ENCODE peak calls at places on chromosomes 1 and 21, in four cellular contexts. One of them, this sample, is unnamed.
A peak's percentile ranks its signal among the peaks of the same experiment; 100 is the strongest.

GRCh38 chr1:46364612-46365011 is 24.0 kb downstream of the NSUN4 start:
- DNase-seq in IMR-90: peak; percentile 45
- DNase-seq in H1: no peak
- DNase-seq in neuronal stem cell: no peak
- DNase-seq in this sample: no peak

GRCh38 chr1:81708239-81708638 is 92.5 kb upstream of the ADGRL2 start:
- DNase-seq in IMR-90: no peak
- DNase-seq in neuronal stem cell: no peak
- DNase-seq in H1: no peak
- DNase-seq in this sample: no peak

GRCh38 chr1:12229835-12230548 is at the start of gene VPS13D:
- DNase-seq in IMR-90: peak; percentile 67
- DNase-seq in neuronal stem cell: peak; percentile 81
- DNase-seq in H1: peak; percentile 94
- DNase-seq in this sample: peak; percentile 77

GRCh38 chr21:33731447-33731846 is 89.1 kb downstream of the ITSN1 start:
- DNase-seq in H1: no peak
- DNase-seq in IMR-90: no peak
- DNase-seq in neuronal stem cell: no peak
- DNase-seq in this sample: no peak

GRCh38 chr1:24927473-24927872 is 2.6 kb downstream of the RUNX3 start:
- DNase-seq in neuronal stem cell: no peak
- DNase-seq in H1: no peak
- DNase-seq in IMR-90: no peak
- DNase-seq in this sample: no peak

GRCh38 chr1:115428676-115429075 is 90.6 kb upstream of the NGF start:
- DNase-seq in IMR-90: no peak
- DNase-seq in neuronal stem cell: no peak
- DNase-seq in H1: no peak
- DNase-seq in this sample: no peak

GRCh38 chr1:112614460-112615065 is 4.4 kb downstream of the ST7L start:
- DNase-seq in neuronal stem cell: no peak
- DNase-seq in H1: no peak
- DNase-seq in IMR-90: peak; percentile 64
- DNase-seq in this sample: peak; percentile 75

GRCh38 chr1:21901473-21901847 is 35.6 kb downstream of the HSPG2 start:
- DNase-seq in neuronal stem cell: no peak
- DNase-seq in IMR-90: peak; percentile 27
- DNase-seq in H1: no peak
- DNase-seq in this sample: no peak

GRCh38 chr1:234962340-234962989 is 166.2 kb downstream of the TOMM20 start:
- DNase-seq in H1: no peak
- DNase-seq in IMR-90: peak; percentile 100
- DNase-seq in neuronal stem cell: no peak
- DNase-seq in this sample: peak; percentile 99

GRCh38 chr1:147486876-147487656 is 54.2 kb upstream of the BCL9 start:
- DNase-seq in neuronal stem cell: no peak
- DNase-seq in H1: no peak
- DNase-seq in IMR-90: no peak
- DNase-seq in this sample: no peak

GRCh38 chr1:27968692-27969091 is 8.9 kb downstream of the XKR8 start:
- DNase-seq in neuronal stem cell: no peak
- DNase-seq in IMR-90: peak; percentile 94
- DNase-seq in H1: no peak
- DNase-seq in this sample: peak; percentile 94

GRCh38 chr1:161307230-161307768 is 2.5 kb downstream of the MPZ start:
- DNase-seq in neuronal stem cell: no peak
- DNase-seq in H1: no peak
- DNase-seq in IMR-90: peak; percentile 50
- DNase-seq in this sample: peak; percentile 83

GRCh38 chr21:35641271-35642016 is 418.9 kb downstream of the SETD4 start:
- DNase-seq in H1: no peak
- DNase-seq in neuronal stem cell: no peak
- DNase-seq in IMR-90: peak; percentile 67
- DNase-seq in this sample: no peak
- H3K27ac ChIP-seq in H1: no peak overlapping the region
- H3K27ac ChIP-seq in neuronal stem cell: no peak overlapping the region
- H3K27ac ChIP-seq in IMR-90: peak overlapping the region; percentile 34
- H3K27ac ChIP-seq in this sample: no peak overlapping the region

GRCh38 chr1:77977989-77978292 is 931 bp downstream of the FUBP1 start:
- DNase-seq in neuronal stem cell: no peak
- DNase-seq in IMR-90: no peak
- DNase-seq in H1: no peak
- DNase-seq in this sample: no peak

GRCh38 chr1:77975907-77976306 is 3.0 kb downstream of the FUBP1 start:
- DNase-seq in neuronal stem cell: no peak
- DNase-seq in H1: no peak
- DNase-seq in IMR-90: no peak
- DNase-seq in this sample: peak; percentile 12

GRCh38 chr1:77978293-77978968 is 441 bp downstream of the FUBP1 start:
- DNase-seq in neuronal stem cell: peak; percentile 66
- DNase-seq in H1: no peak
- DNase-seq in IMR-90: peak; percentile 95
- DNase-seq in this sample: peak; percentile 98

GRCh38 chr1:77976433-77977076 is 2.3 kb downstream of the FUBP1 start:
- DNase-seq in IMR-90: no peak
- DNase-seq in H1: no peak
- DNase-seq in neuronal stem cell: no peak
- DNase-seq in this sample: peak; percentile 18

DNA sequence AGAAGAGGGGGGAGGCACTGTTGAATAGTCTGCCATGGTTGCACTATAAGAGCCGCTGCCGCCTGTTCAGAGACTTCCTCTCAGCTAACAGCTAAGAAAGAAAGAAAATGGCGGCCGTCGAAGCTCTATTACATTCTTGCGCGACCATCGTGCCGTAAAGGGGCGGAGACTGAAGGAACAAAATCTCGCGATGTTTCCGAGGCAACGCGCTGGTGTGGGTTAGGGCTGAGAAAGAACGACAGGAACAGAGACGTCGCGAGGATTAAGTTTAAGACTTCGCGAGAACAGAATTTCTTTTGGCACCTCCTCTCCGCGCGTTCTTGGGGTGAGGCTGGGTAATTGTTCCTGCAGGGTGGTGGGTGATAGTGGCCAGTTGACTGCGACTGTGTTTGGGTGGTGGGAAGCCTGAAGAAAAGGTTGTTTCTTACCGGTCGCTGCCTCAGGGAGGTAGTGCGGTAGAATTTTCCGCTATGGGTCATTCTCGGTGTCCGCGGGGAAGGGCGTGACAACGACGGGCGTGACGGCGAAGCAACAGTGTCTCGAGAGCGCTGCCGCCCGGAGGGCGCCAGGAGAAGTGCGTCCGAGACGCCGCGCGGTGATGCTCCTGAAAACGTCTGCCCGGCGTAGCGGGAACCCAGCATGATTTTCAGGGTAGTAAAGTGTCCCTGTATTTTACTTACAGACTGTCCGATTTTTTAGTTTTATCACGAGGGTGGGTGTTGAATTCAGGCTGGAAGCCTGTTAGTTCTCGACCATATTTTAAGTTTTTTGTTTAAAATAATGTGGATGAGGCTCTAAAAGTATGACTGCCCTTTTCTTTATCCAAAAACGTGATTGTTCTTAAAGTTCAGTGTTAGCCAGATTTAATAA is at the start of gene FUBP1:
- DNase-seq in H1: peak; percentile 92
- DNase-seq in neuronal stem cell: peak; percentile 99
- DNase-seq in IMR-90: peak; percentile 99
- DNase-seq in this sample: peak; percentile 99
- H2BK15ac ChIP-seq in H1: peak within 1 kb of the TSS; percentile 93
- H2BK15ac ChIP-seq in neuronal stem cell: peak within 1 kb of the TSS; percentile 52
- H2BK15ac ChIP-seq in IMR-90: peak within 1 kb of the TSS; percentile 80
- H2BK15ac ChIP-seq in this sample: peak within 1 kb of the TSS; percentile 73

GRCh38 chr1:70207492-70207891 is 2.1 kb upstream of the LRRC40 start:
- DNase-seq in H1: no peak
- DNase-seq in neuronal stem cell: no peak
- DNase-seq in IMR-90: no peak
- DNase-seq in this sample: no peak
- H3K27ac ChIP-seq in H1: no peak overlapping the region
- H3K27ac ChIP-seq in neuronal stem cell: no peak overlapping the region
- H3K27ac ChIP-seq in IMR-90: no peak overlapping the region
- H3K27ac ChIP-seq in this sample: no peak overlapping the region

DNA sequence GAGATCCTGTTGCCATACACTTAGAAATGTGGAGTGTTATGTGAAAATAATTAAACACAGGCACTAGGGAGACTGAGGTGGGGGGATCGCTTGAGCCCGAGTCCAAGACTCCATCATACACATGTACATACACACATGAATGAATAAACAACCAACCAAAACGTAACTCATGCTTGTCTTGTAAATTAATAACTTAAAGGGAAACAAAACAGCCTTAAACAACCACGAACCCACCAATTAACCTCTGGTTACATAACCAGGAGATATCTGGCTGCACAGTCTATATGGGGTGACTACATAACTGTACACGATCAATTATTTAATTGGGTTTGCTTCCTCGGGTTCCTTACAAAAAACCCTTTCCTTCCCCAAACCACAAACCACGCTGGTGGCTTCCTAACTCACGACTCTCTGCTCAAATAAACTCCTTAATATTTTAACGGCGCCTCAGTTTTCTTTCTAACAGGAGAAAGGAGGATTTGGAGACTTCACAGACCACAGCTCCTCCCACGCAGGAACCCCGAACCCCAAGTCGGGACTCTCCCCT is 770 bp downstream of the ZNF670 start:
- DNase-seq in neuronal stem cell: no peak
- DNase-seq in H1: no peak
- DNase-seq in IMR-90: peak; percentile 5
- DNase-seq in this sample: no peak
- H2BK15ac ChIP-seq in neuronal stem cell: no peak overlapping the region
- H2BK15ac ChIP-seq in H1: no peak overlapping the region
- H2BK15ac ChIP-seq in IMR-90: no peak overlapping the region
- H2BK15ac ChIP-seq in this sample: no peak overlapping the region

GRCh38 chr1:36955016-36955415 is 79.3 kb downstream of the GRIK3 start:
- DNase-seq in IMR-90: no peak
- DNase-seq in neuronal stem cell: no peak
- DNase-seq in H1: no peak
- DNase-seq in this sample: no peak
- H3K27ac ChIP-seq in IMR-90: no peak overlapping the region
- H3K27ac ChIP-seq in neuronal stem cell: no peak overlapping the region
- H3K27ac ChIP-seq in H1: no peak overlapping the region
- H3K27ac ChIP-seq in this sample: no peak overlapping the region

DNA sequence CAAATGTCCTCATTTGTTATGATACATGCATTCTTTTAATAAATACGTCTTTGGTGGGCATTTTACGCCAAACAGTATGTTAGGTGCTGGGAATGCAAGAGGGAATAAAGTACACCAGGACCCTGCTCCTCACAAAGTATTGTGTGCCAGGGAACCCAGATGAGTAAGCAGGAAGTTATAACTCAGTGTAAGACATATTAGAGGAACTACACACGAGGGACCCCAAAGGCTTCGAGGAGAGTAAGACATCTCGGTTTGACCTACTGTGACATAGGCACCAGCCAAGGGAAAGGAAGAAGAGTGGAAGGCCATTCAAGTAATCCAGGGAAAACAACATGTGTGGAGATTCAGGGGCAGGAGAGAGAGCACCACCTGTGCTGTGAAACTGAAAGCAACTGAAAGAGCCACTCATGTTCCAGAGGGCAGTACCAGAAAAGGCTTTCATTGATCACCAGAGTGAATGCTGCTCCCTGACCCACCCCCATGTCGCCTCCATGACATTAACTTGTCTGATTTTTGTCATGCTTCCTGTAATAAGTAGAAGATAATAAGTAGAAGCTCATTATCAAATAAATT is 542.5 kb upstream of the PKN2 start:
- DNase-seq in IMR-90: no peak
- DNase-seq in neuronal stem cell: no peak
- DNase-seq in H1: no peak
- DNase-seq in this sample: no peak
- H2BK15ac ChIP-seq in IMR-90: no peak overlapping the region
- H2BK15ac ChIP-seq in neuronal stem cell: no peak overlapping the region
- H2BK15ac ChIP-seq in H1: no peak overlapping the region
- H2BK15ac ChIP-seq in this sample: no peak overlapping the region

GRCh38 chr1:163442214-163442765 is 120.5 kb downstream of the NUF2 start:
- DNase-seq in H1: no peak
- DNase-seq in neuronal stem cell: no peak
- DNase-seq in IMR-90: no peak
- DNase-seq in this sample: no peak

GRCh38 chr1:163443863-163444262 is 122.1 kb downstream of the NUF2 start:
- DNase-seq in neuronal stem cell: no peak
- DNase-seq in H1: no peak
- DNase-seq in IMR-90: no peak
- DNase-seq in this sample: no peak

GRCh38 chr1:163440090-163440489 is 118.3 kb downstream of the NUF2 start:
- DNase-seq in IMR-90: no peak
- DNase-seq in neuronal stem cell: no peak
- DNase-seq in H1: no peak
- DNase-seq in this sample: no peak

GRCh38 chr1:163439506-163439905 is 117.8 kb downstream of the NUF2 start:
- DNase-seq in H1: no peak
- DNase-seq in IMR-90: no peak
- DNase-seq in neuronal stem cell: no peak
- DNase-seq in this sample: no peak

DNA sequence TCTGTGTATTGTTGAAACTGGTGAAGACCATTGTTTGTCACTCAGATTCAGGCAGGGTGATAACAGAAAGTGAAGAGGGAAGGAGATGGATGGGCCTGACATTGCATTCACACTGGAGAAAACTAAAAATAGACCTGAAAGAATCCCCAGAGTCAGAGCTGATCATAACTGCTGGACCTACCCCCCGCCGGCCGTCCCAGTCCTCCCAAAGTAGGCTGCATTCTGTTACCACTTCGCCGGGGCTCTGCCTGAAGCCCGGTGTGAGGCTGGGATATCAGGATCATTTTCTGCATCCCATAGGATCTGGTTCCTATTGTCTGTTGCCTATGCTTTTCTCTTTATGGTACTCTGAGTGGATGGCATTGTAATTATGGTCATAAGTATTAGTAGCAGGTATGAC is 121.2 kb downstream of the NUF2 start:
- DNase-seq in H1: no peak
- DNase-seq in IMR-90: no peak
- DNase-seq in neuronal stem cell: no peak
- DNase-seq in this sample: no peak
- H3K27ac ChIP-seq in H1: no peak overlapping the region
- H3K27ac ChIP-seq in IMR-90: no peak overlapping the region
- H3K27ac ChIP-seq in neuronal stem cell: no peak overlapping the region
- H3K27ac ChIP-seq in this sample: no peak overlapping the region

This sample was measured in mesenchymal stem cell.